ENCODE peak calls at places on chromosomes 11 and 22, in seven cellular contexts. P is sigmoid colon; L is activated naive CD4-positive, alpha-beta T cell treated with anti-CD3 and anti-CD28 coated beads, Interleukin-2, amount 50 U/mL, for 16 hours; J is H4; A is cardiac fibroblast; E is HTR-8/SVneo; N is RWPE1. R is an unnamed sample.
A peak's percentile ranks its signal among the peaks of the same experiment; 100 is the strongest.

GRCh38 chr22:23245045-23245798 is 64.9 kb downstream of the BCR start:
- DNase-seq in N (peak; percentile 24), L (no peak), J (peak; percentile 68), A (peak; percentile 22), E (no peak), P (no peak), R (no peak)

GRCh38 chr22:31977939-31978338 is 33.6 kb downstream of the YWHAH start:
- DNase-seq in L (no peak), P (no peak), N (no peak), E (no peak), J (no peak), A (no peak), R (no peak)

GRCh38 chr22:29727248-29727551 is 7.4 kb downstream of the CABP7 start:
- DNase-seq in E (peak; percentile 54), N (no peak), L (no peak), A (peak; percentile 51), J (no peak), P (no peak), R (peak; percentile 79)

GRCh38 chr11:102097175-102097574 is 13.1 kb upstream of the YAP1 start:
- DNase-seq in L (no peak), N (no peak), E (no peak), A (no peak), P (no peak), J (no peak), R (no peak)

GRCh38 chr22:31579835-31580242 is 82.2 kb downstream of the PISD start:
- DNase-seq in J (no peak), N (no peak), A (no peak), P (no peak), E (no peak), L (no peak), R (no peak)

GRCh38 chr22:49570032-49570848 is 257.4 kb downstream of the BRD1 start:
- DNase-seq in P (peak; percentile 48), N (no peak), E (no peak), L (no peak), A (no peak), J (no peak), R (no peak)

GRCh38 chr11:128359515-128359914 is 227.8 kb downstream of the ETS1 start:
- DNase-seq in E (no peak), J (no peak), N (no peak), A (peak; percentile 58), P (no peak), L (no peak), R (no peak)

GRCh38 chr22:46758867-46759290 is 3.6 kb upstream of the TBC1D22A start:
- DNase-seq in P (no peak), J (peak; percentile 38), E (peak; percentile 29), A (peak; percentile 82), L (peak; percentile 44), N (no peak), R (peak; percentile 55)

GRCh38 chr22:22880645-22881044 is 7.0 kb upstream of the IGLL5 start:
- DNase-seq in A (no peak), L (no peak), P (no peak), E (no peak), N (no peak), J (no peak), R (no peak)

GRCh38 chr11:74288161-74288560 is 23.3 kb downstream of the P4HA3 start:
- DNase-seq in P (no peak), J (peak; percentile 81), A (peak; percentile 98), N (peak; percentile 80), L (no peak), E (peak; percentile 71), R (no peak)

GRCh38 chr11:10984250-10984649 is 126.4 kb upstream of the ZBED5 start:
- DNase-seq in E (no peak), J (no peak), N (no peak), P (no peak), L (no peak), A (no peak), R (no peak)

GRCh38 chr11:28738549-28738948 is 630.4 kb downstream of the METTL15 start:
- DNase-seq in N (peak; percentile 44), L (no peak), P (no peak), J (no peak), E (no peak), A (no peak), R (no peak)

GRCh38 chr11:134466035-134466908 is 54.2 kb upstream of the B3GAT1 start:
- DNase-seq in N (no peak), E (no peak), A (no peak), J (no peak), P (peak; percentile 27), L (no peak), R (no peak)

GRCh38 chr11:69640260-69640994 is 529 bp upstream of the CCND1 start:
- DNase-seq in L (no peak), A (peak; percentile 60), J (no peak), E (no peak), N (no peak), P (peak; percentile 66), R (no peak)

GRCh38 chr11:95089620-95090542 is at the start of gene ENDOD1:
- DNase-seq in E (peak; percentile 59), A (peak; percentile 81), N (peak; percentile 75), L (peak; percentile 86), P (peak; percentile 88), J (peak; percentile 44), R (peak; percentile 86)

GRCh38 chr11:76523147-76523546 is 78.3 kb downstream of the EMSY start:
- DNase-seq in L (no peak), A (no peak), J (no peak), E (no peak), P (no peak), N (no peak), R (no peak)

GRCh38 chr11:66858939-66859685 is 2.2 kb downstream of the LRFN4 start:
- DNase-seq in L (no peak), N (no peak), P (peak; percentile 63), J (no peak), A (no peak), E (no peak), R (peak; percentile 48)

GRCh38 chr11:67033661-67034166 is 10.8 kb downstream of the SYT12 start:
- DNase-seq in A (peak; percentile 91), L (no peak), J (peak; percentile 96), E (peak; percentile 75), N (peak; percentile 45), P (no peak), R (no peak)

GRCh38 chr11:35588627-35589026 is 29.6 kb upstream of the FJX1 start:
- DNase-seq in P (no peak), E (no peak), J (no peak), A (peak; percentile 81), N (no peak), L (no peak), R (no peak)

GRCh38 chr11:30360741-30361140 is 37.8 kb downstream of the ARL14EP start:
- DNase-seq in J (no peak), N (peak; percentile 78), P (no peak), A (no peak), E (no peak), L (no peak), R (no peak)

GRCh38 chr11:61704838-61705237 is 24.6 kb downstream of the DAGLA start:
- DNase-seq in P (no peak), E (no peak), J (no peak), N (no peak), L (no peak), A (no peak), R (no peak)

GRCh38 chr22:28930357-28931007 is 47.1 kb downstream of the ZNRF3 start:
- DNase-seq in P (no peak), E (no peak), J (no peak), A (no peak), N (no peak), L (no peak), R (no peak)

R was measured in frontal cortex.